ENCODE peak calls at places on chromosomes 11 and 22, in eight cellular contexts. One of them, this sample, is unnamed.

GRCh38 chr11:69367211-69367964 is 73.4 kb downstream of the MYEOV start:
- DNase-seq in gastrocnemius medialis: no peak
- DNase-seq in progenitor cell of endocrine pancreas: peak
- DNase-seq in activated B cell treated with CpG ODN at 0.5 μM for 24 hours: no peak
- DNase-seq in GM13977: no peak
- DNase-seq in heart left ventricle: no peak
- DNase-seq in cardiac muscle cell: no peak
- DNase-seq in mesothelial cell of epicardium: no peak
- DNase-seq in this sample: no peak

GRCh38 chr22:31046591-31047226 is 34.4 kb upstream of the SMTN start:
- DNase-seq in gastrocnemius medialis: peak
- DNase-seq in progenitor cell of endocrine pancreas: no peak
- DNase-seq in activated B cell treated with CpG ODN at 0.5 μM for 24 hours: no peak
- DNase-seq in GM13977: no peak
- DNase-seq in heart left ventricle: peak
- DNase-seq in cardiac muscle cell: peak
- DNase-seq in mesothelial cell of epicardium: no peak
- DNase-seq in this sample: no peak

GRCh38 chr22:31218565-31219262 is 6.6 kb downstream of the LIMK2 start:
- DNase-seq in gastrocnemius medialis: no peak
- DNase-seq in progenitor cell of endocrine pancreas: no peak
- DNase-seq in activated B cell treated with CpG ODN at 0.5 μM for 24 hours: no peak
- DNase-seq in GM13977: no peak
- DNase-seq in heart left ventricle: no peak
- DNase-seq in cardiac muscle cell: no peak
- DNase-seq in mesothelial cell of epicardium: no peak
- DNase-seq in this sample: no peak

GRCh38 chr11:68090706-68091105 is 30.5 kb downstream of the CHKA start:
- DNase-seq in gastrocnemius medialis: no peak
- DNase-seq in progenitor cell of endocrine pancreas: no peak
- DNase-seq in activated B cell treated with CpG ODN at 0.5 μM for 24 hours: no peak
- DNase-seq in GM13977: no peak
- DNase-seq in heart left ventricle: no peak
- DNase-seq in cardiac muscle cell: no peak
- DNase-seq in mesothelial cell of epicardium: no peak
- DNase-seq in this sample: peak

GRCh38 chr22:36395922-36396321 is 8.2 kb upstream of the MYH9 start:
- DNase-seq in gastrocnemius medialis: no peak
- DNase-seq in progenitor cell of endocrine pancreas: no peak
- DNase-seq in activated B cell treated with CpG ODN at 0.5 μM for 24 hours: no peak
- DNase-seq in GM13977: no peak
- DNase-seq in heart left ventricle: no peak
- DNase-seq in cardiac muscle cell: peak
- DNase-seq in mesothelial cell of epicardium: no peak
- DNase-seq in this sample: no peak

GRCh38 chr11:70176940-70177689 is 26.0 kb upstream of the FADD start:
- DNase-seq in gastrocnemius medialis: no peak
- DNase-seq in progenitor cell of endocrine pancreas: no peak
- DNase-seq in activated B cell treated with CpG ODN at 0.5 μM for 24 hours: no peak
- DNase-seq in GM13977: peak
- DNase-seq in heart left ventricle: no peak
- DNase-seq in cardiac muscle cell: no peak
- DNase-seq in mesothelial cell of epicardium: no peak
- DNase-seq in this sample: no peak

GRCh38 chr11:118625976-118626375 is 18.6 kb downstream of the PHLDB1 start:
- DNase-seq in gastrocnemius medialis: no peak
- DNase-seq in progenitor cell of endocrine pancreas: no peak
- DNase-seq in activated B cell treated with CpG ODN at 0.5 μM for 24 hours: no peak
- DNase-seq in GM13977: no peak
- DNase-seq in heart left ventricle: peak
- DNase-seq in cardiac muscle cell: no peak
- DNase-seq in mesothelial cell of epicardium: no peak
- DNase-seq in this sample: no peak

GRCh38 chr11:76239483-76240142 is 33.3 kb upstream of the WNT11 start:
- DNase-seq in gastrocnemius medialis: no peak
- DNase-seq in progenitor cell of endocrine pancreas: no peak
- DNase-seq in activated B cell treated with CpG ODN at 0.5 μM for 24 hours: no peak
- DNase-seq in GM13977: no peak
- DNase-seq in heart left ventricle: no peak
- DNase-seq in cardiac muscle cell: no peak
- DNase-seq in mesothelial cell of epicardium: no peak
- DNase-seq in this sample: no peak

GRCh38 chr11:2459796-2460531 is 15.2 kb downstream of the KCNQ1 start:
- DNase-seq in gastrocnemius medialis: no peak
- DNase-seq in progenitor cell of endocrine pancreas: no peak
- DNase-seq in activated B cell treated with CpG ODN at 0.5 μM for 24 hours: no peak
- DNase-seq in GM13977: no peak
- DNase-seq in heart left ventricle: no peak
- DNase-seq in cardiac muscle cell: no peak
- DNase-seq in mesothelial cell of epicardium: no peak
- DNase-seq in this sample: no peak

GRCh38 chr11:104054911-104055529 is 18.6 kb downstream of the DDI1 start:
- DNase-seq in gastrocnemius medialis: no peak
- DNase-seq in progenitor cell of endocrine pancreas: no peak
- DNase-seq in activated B cell treated with CpG ODN at 0.5 μM for 24 hours: no peak
- DNase-seq in GM13977: no peak
- DNase-seq in heart left ventricle: no peak
- DNase-seq in cardiac muscle cell: no peak
- DNase-seq in mesothelial cell of epicardium: no peak
- DNase-seq in this sample: no peak

GRCh38 chr11:104053743-104054142 is 17.3 kb downstream of the DDI1 start:
- DNase-seq in gastrocnemius medialis: no peak
- DNase-seq in progenitor cell of endocrine pancreas: no peak
- DNase-seq in activated B cell treated with CpG ODN at 0.5 μM for 24 hours: no peak
- DNase-seq in GM13977: no peak
- DNase-seq in heart left ventricle: no peak
- DNase-seq in cardiac muscle cell: no peak
- DNase-seq in mesothelial cell of epicardium: no peak
- DNase-seq in this sample: no peak

DNA sequence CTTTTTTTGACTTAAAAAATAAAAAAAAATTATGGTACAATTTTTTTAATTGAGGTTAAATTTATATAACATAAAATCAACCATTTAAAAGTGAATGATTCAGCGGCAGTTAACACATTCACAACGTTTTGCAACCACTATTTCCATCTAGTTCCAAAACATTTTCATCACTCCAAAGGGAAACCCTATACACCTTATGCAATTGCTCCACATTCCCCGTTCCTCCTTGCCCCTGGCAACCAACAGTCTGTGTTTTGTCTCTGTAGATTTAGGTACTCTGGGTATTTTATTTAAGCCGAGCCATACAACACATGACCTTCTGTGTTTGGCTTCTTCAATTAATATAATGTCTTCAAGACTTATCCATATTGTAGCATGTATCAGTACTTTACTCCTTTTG is 15.4 kb downstream of the DDI1 start:
- DNase-seq in gastrocnemius medialis: no peak
- DNase-seq in progenitor cell of endocrine pancreas: no peak
- DNase-seq in activated B cell treated with CpG ODN at 0.5 μM for 24 hours: no peak
- DNase-seq in GM13977: no peak
- DNase-seq in heart left ventricle: no peak
- DNase-seq in cardiac muscle cell: peak
- DNase-seq in mesothelial cell of epicardium: no peak
- DNase-seq in this sample: no peak
- TF ChIP-seq CTCF in gastrocnemius medialis: no peak
- TF ChIP-seq CTCF in progenitor cell of endocrine pancreas: no peak
- TF ChIP-seq CTCF in activated B cell treated with CpG ODN at 0.5 μM for 24 hours: no peak
- TF ChIP-seq CTCF in GM13977: no peak
- TF ChIP-seq CTCF in heart left ventricle: no peak
- TF ChIP-seq CTCF in cardiac muscle cell: no peak
- TF ChIP-seq CTCF in mesothelial cell of epicardium: no peak
- TF ChIP-seq CTCF in this sample: no peak

GRCh38 chr11:47317078-47317828 is 35.2 kb downstream of the MYBPC3 start:
- DNase-seq in gastrocnemius medialis: no peak
- DNase-seq in progenitor cell of endocrine pancreas: no peak
- DNase-seq in activated B cell treated with CpG ODN at 0.5 μM for 24 hours: no peak
- DNase-seq in GM13977: no peak
- DNase-seq in heart left ventricle: no peak
- DNase-seq in cardiac muscle cell: no peak
- DNase-seq in mesothelial cell of epicardium: no peak
- DNase-seq in this sample: no peak

GRCh38 chr11:47314992-47315391 is 37.5 kb downstream of the MYBPC3 start:
- DNase-seq in gastrocnemius medialis: no peak
- DNase-seq in progenitor cell of endocrine pancreas: no peak
- DNase-seq in activated B cell treated with CpG ODN at 0.5 μM for 24 hours: no peak
- DNase-seq in GM13977: no peak
- DNase-seq in heart left ventricle: no peak
- DNase-seq in cardiac muscle cell: no peak
- DNase-seq in mesothelial cell of epicardium: no peak
- DNase-seq in this sample: no peak

GRCh38 chr11:47318166-47318565 is 34.3 kb downstream of the MYBPC3 start:
- DNase-seq in gastrocnemius medialis: no peak
- DNase-seq in progenitor cell of endocrine pancreas: no peak
- DNase-seq in activated B cell treated with CpG ODN at 0.5 μM for 24 hours: no peak
- DNase-seq in GM13977: no peak
- DNase-seq in heart left ventricle: no peak
- DNase-seq in cardiac muscle cell: no peak
- DNase-seq in mesothelial cell of epicardium: no peak
- DNase-seq in this sample: no peak
- TF ChIP-seq CTCF in gastrocnemius medialis: no peak
- TF ChIP-seq CTCF in progenitor cell of endocrine pancreas: no peak
- TF ChIP-seq CTCF in activated B cell treated with CpG ODN at 0.5 μM for 24 hours: no peak
- TF ChIP-seq CTCF in GM13977: no peak
- TF ChIP-seq CTCF in heart left ventricle: no peak
- TF ChIP-seq CTCF in cardiac muscle cell: no peak
- TF ChIP-seq CTCF in mesothelial cell of epicardium: no peak
- TF ChIP-seq CTCF in this sample: no peak

DNA sequence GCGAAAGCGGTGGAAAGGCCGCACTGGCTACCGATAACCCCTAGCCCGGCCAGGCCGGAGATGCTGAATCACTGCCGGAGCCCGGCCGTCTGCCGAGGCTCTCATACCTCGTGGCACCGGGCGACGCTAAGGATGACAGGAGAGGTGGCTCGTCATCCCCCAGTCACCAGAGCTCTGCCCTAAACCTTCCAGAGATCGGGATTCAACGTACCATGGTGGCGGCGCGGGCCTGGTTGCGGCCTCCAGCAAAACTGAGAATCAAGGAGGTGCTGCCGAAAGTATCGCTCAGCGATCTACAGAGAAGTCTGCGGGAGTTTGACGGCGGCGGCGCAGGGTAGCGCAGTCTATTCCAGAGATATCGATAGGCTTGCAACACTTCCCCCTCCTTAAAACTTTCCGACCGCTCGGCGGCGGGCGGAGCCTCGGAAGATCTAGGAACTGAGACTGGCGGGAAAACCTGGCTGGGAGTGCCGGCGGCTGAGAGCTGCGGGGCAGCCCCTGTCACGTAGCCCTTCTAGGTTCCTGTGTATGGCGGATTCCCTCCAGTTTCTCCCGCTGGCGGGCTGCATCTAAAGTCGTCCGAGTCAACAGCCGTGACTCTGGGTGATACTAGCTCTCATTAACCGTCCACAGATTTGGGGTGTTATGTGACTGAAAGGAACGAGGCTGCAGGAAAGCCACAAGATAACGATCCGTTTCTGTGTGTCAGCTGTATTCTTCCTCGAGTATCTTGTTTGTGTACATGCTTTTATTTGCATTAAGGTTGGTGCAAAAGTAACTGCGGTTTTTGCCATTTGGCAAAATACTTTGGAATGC is at the start of gene PSMA1:
- DNase-seq in gastrocnemius medialis: peak
- DNase-seq in progenitor cell of endocrine pancreas: peak
- DNase-seq in activated B cell treated with CpG ODN at 0.5 μM for 24 hours: peak
- DNase-seq in GM13977: peak
- DNase-seq in heart left ventricle: peak
- DNase-seq in cardiac muscle cell: peak
- DNase-seq in mesothelial cell of epicardium: peak
- DNase-seq in this sample: peak
- TF ChIP-seq CTCF in gastrocnemius medialis: peak
- TF ChIP-seq CTCF in progenitor cell of endocrine pancreas: peak
- TF ChIP-seq CTCF in activated B cell treated with CpG ODN at 0.5 μM for 24 hours: no peak
- TF ChIP-seq CTCF in GM13977: no peak
- TF ChIP-seq CTCF in heart left ventricle: peak
- TF ChIP-seq CTCF in cardiac muscle cell: peak
- TF ChIP-seq CTCF in mesothelial cell of epicardium: peak
- TF ChIP-seq CTCF in this sample: peak

GRCh38 chr11:109914809-109915653 is 178.2 kb upstream of the ZC3H12C start:
- DNase-seq in gastrocnemius medialis: no peak
- DNase-seq in progenitor cell of endocrine pancreas: no peak
- DNase-seq in activated B cell treated with CpG ODN at 0.5 μM for 24 hours: no peak
- DNase-seq in GM13977: no peak
- DNase-seq in heart left ventricle: no peak
- DNase-seq in cardiac muscle cell: peak
- DNase-seq in mesothelial cell of epicardium: no peak
- DNase-seq in this sample: no peak

GRCh38 chr11:109911488-109911887 is 181.7 kb upstream of the ZC3H12C start:
- DNase-seq in gastrocnemius medialis: no peak
- DNase-seq in progenitor cell of endocrine pancreas: no peak
- DNase-seq in activated B cell treated with CpG ODN at 0.5 μM for 24 hours: no peak
- DNase-seq in GM13977: no peak
- DNase-seq in heart left ventricle: no peak
- DNase-seq in cardiac muscle cell: peak
- DNase-seq in mesothelial cell of epicardium: no peak
- DNase-seq in this sample: no peak

GRCh38 chr11:109914038-109914437 is 179.2 kb upstream of the ZC3H12C start:
- DNase-seq in gastrocnemius medialis: no peak
- DNase-seq in progenitor cell of endocrine pancreas: no peak
- DNase-seq in activated B cell treated with CpG ODN at 0.5 μM for 24 hours: no peak
- DNase-seq in GM13977: no peak
- DNase-seq in heart left ventricle: no peak
- DNase-seq in cardiac muscle cell: no peak
- DNase-seq in mesothelial cell of epicardium: no peak
- DNase-seq in this sample: no peak
- TF ChIP-seq CTCF in gastrocnemius medialis: no peak
- TF ChIP-seq CTCF in progenitor cell of endocrine pancreas: no peak
- TF ChIP-seq CTCF in activated B cell treated with CpG ODN at 0.5 μM for 24 hours: no peak
- TF ChIP-seq CTCF in GM13977: no peak
- TF ChIP-seq CTCF in heart left ventricle: no peak
- TF ChIP-seq CTCF in cardiac muscle cell: no peak
- TF ChIP-seq CTCF in mesothelial cell of epicardium: no peak
- TF ChIP-seq CTCF in this sample: no peak

DNA sequence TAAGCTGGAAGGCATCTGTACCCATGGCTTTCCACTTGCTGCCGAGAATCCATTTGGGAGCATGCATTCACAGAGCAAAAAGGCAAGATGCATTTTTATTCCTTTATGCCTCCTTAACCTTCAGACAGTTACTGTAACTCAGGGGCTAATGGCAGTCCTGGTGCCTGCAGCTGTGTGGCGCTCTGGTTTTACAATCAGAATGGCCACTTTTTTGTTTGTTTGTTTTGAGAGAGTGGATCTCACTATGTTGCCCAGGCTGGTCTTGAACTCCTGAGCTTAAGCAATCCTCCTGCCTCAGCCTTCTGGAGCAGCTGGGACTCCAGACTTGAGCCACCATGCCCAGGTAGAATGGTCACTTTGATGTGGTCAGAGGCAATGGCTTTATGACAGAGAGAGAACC is 101.8 kb downstream of the NAV2 start:
- DNase-seq in gastrocnemius medialis: no peak
- DNase-seq in progenitor cell of endocrine pancreas: no peak
- DNase-seq in activated B cell treated with CpG ODN at 0.5 μM for 24 hours: no peak
- DNase-seq in GM13977: no peak
- DNase-seq in heart left ventricle: no peak
- DNase-seq in cardiac muscle cell: no peak
- DNase-seq in mesothelial cell of epicardium: no peak
- DNase-seq in this sample: no peak
- TF ChIP-seq CTCF in gastrocnemius medialis: no peak
- TF ChIP-seq CTCF in progenitor cell of endocrine pancreas: no peak
- TF ChIP-seq CTCF in activated B cell treated with CpG ODN at 0.5 μM for 24 hours: no peak
- TF ChIP-seq CTCF in GM13977: peak
- TF ChIP-seq CTCF in heart left ventricle: no peak
- TF ChIP-seq CTCF in cardiac muscle cell: peak
- TF ChIP-seq CTCF in mesothelial cell of epicardium: no peak
- TF ChIP-seq CTCF in this sample: no peak

This sample was measured in CD14-positive monocyte.